ENCODE peak calls at places on chromosomes 13 and 19, in six cellular contexts. One of them, this sample, is unnamed.

GRCh38 chr13:87089391-87089790 is 581.8 kb upstream of the SLITRK5 start:
- DNase-seq in uterus: no peak
- DNase-seq in HCT116: no peak
- DNase-seq in tibial nerve: no peak
- DNase-seq in breast epithelium: no peak
- DNase-seq in gastrocnemius medialis: no peak
- DNase-seq in this sample: peak; percentile 30

GRCh38 chr19:11479470-11480080 is 1.3 kb downstream of the ELAVL3 start:
- DNase-seq in uterus: no peak
- DNase-seq in HCT116: no peak
- DNase-seq in tibial nerve: no peak
- DNase-seq in breast epithelium: no peak
- DNase-seq in gastrocnemius medialis: no peak
- DNase-seq in this sample: no peak

GRCh38 chr19:46372901-46373572 is 26.1 kb downstream of the PPP5C start:
- DNase-seq in uterus: no peak
- DNase-seq in HCT116: no peak
- DNase-seq in tibial nerve: no peak
- DNase-seq in breast epithelium: peak; percentile 52
- DNase-seq in gastrocnemius medialis: no peak
- DNase-seq in this sample: no peak

GRCh38 chr19:42069619-42070293 is at the start of gene GRIK5:
- DNase-seq in uterus: no peak
- DNase-seq in HCT116: no peak
- DNase-seq in tibial nerve: no peak
- DNase-seq in breast epithelium: no peak
- DNase-seq in gastrocnemius medialis: no peak
- DNase-seq in this sample: no peak

GRCh38 chr19:46480409-46480808 is 9.0 kb upstream of the PNMA8A start:
- DNase-seq in uterus: peak; percentile 69
- DNase-seq in HCT116: no peak
- DNase-seq in tibial nerve: no peak
- DNase-seq in breast epithelium: no peak
- DNase-seq in gastrocnemius medialis: no peak
- DNase-seq in this sample: no peak

GRCh38 chr19:47351545-47351944 is 2.4 kb downstream of the DHX34 start:
- DNase-seq in uterus: no peak
- DNase-seq in HCT116: peak; percentile 41
- DNase-seq in tibial nerve: no peak
- DNase-seq in breast epithelium: no peak
- DNase-seq in gastrocnemius medialis: no peak
- DNase-seq in this sample: no peak

GRCh38 chr13:80413611-80414010 is 72.7 kb upstream of the SPRY2 start:
- DNase-seq in uterus: no peak
- DNase-seq in HCT116: no peak
- DNase-seq in tibial nerve: no peak
- DNase-seq in breast epithelium: no peak
- DNase-seq in gastrocnemius medialis: no peak
- DNase-seq in this sample: no peak

GRCh38 chr19:19619849-19620210 is 1.3 kb upstream of the PBX4 start:
- DNase-seq in uterus: no peak
- DNase-seq in HCT116: no peak
- DNase-seq in tibial nerve: no peak
- DNase-seq in breast epithelium: no peak
- DNase-seq in gastrocnemius medialis: no peak
- DNase-seq in this sample: no peak

GRCh38 chr13:86464193-86464592 is 665.0 kb upstream of the SLITRK6 start:
- DNase-seq in uterus: no peak
- DNase-seq in HCT116: no peak
- DNase-seq in tibial nerve: no peak
- DNase-seq in breast epithelium: no peak
- DNase-seq in gastrocnemius medialis: no peak
- DNase-seq in this sample: no peak

GRCh38 chr19:58117841-58118575 is 20.0 kb upstream of the ZSCAN18 start:
- DNase-seq in uterus: no peak
- DNase-seq in HCT116: no peak
- DNase-seq in tibial nerve: no peak
- DNase-seq in breast epithelium: no peak
- DNase-seq in gastrocnemius medialis: no peak
- DNase-seq in this sample: no peak

GRCh38 chr19:30733826-30734550 is 361.8 kb downstream of the ZNF536 start:
- DNase-seq in uterus: peak; percentile 27
- DNase-seq in HCT116: no peak
- DNase-seq in tibial nerve: no peak
- DNase-seq in breast epithelium: no peak
- DNase-seq in gastrocnemius medialis: no peak
- DNase-seq in this sample: no peak

GRCh38 chr13:26019881-26020535 is 31.8 kb downstream of the SHISA2 start:
- DNase-seq in uterus: no peak
- DNase-seq in HCT116: no peak
- DNase-seq in tibial nerve: no peak
- DNase-seq in breast epithelium: no peak
- DNase-seq in gastrocnemius medialis: no peak
- DNase-seq in this sample: no peak

GRCh38 chr13:39601636-39602035 is 1.4 kb downstream of the LHFPL6 start:
- DNase-seq in uterus: no peak
- DNase-seq in HCT116: no peak
- DNase-seq in tibial nerve: no peak
- DNase-seq in breast epithelium: no peak
- DNase-seq in gastrocnemius medialis: no peak
- DNase-seq in this sample: no peak

GRCh38 chr13:39603424-39603947 is 493 bp upstream of the LHFPL6 start:
- DNase-seq in uterus: peak; percentile 39
- DNase-seq in HCT116: no peak
- DNase-seq in tibial nerve: no peak
- DNase-seq in breast epithelium: no peak
- DNase-seq in gastrocnemius medialis: peak; percentile 12
- DNase-seq in this sample: no peak

GRCh38 chr13:39602277-39602613 is 748 bp downstream of the LHFPL6 start:
- DNase-seq in uterus: no peak
- DNase-seq in HCT116: no peak
- DNase-seq in tibial nerve: no peak
- DNase-seq in breast epithelium: no peak
- DNase-seq in gastrocnemius medialis: no peak
- DNase-seq in this sample: no peak

GRCh38 chr13:39604736-39605135 is 1.7 kb upstream of the LHFPL6 start:
- DNase-seq in uterus: no peak
- DNase-seq in HCT116: no peak
- DNase-seq in tibial nerve: no peak
- DNase-seq in breast epithelium: no peak
- DNase-seq in gastrocnemius medialis: no peak
- DNase-seq in this sample: no peak

DNA sequence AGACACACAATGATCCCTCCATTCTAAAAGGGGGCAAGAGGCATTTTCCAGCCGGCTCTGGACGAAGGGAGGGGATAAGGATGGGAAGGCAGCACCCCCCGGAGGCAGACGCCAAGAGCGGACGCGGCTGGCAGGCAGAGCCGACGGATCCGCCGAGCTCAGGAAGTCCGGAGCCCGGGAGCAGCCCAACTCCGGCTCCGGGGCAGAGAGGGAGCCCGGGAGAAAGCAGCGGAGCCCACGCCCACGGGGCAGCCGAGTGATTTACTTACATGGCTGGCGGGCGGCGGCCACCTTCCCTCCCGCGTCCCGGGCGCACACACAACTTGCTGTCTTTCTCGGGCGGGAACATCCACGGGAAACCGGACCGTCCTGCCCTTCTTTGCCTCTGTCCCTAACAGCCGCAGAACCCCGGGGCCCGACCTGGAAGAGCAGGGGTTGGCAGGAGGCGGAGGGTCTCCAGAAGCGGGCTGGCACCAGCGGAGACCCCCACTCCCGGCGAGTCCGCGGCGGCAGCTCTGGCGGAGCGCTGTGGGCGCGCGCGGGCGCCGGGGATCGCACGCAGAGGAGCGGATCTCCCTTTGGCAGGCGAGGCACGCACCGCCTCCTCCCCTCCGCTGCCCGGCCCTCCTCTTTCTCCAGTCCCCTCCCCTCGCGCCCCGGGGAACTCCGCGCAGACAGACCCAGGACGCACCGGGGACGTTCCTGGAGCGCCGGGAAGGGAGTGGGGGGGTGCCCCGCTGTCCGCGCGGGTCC is at the start of gene LHFPL6:
- DNase-seq in uterus: peak; percentile 86
- DNase-seq in HCT116: no peak
- DNase-seq in tibial nerve: peak; percentile 72
- DNase-seq in breast epithelium: peak; percentile 77
- DNase-seq in gastrocnemius medialis: peak; percentile 57
- DNase-seq in this sample: peak; percentile 69
- TF ChIP-seq POLR2A in uterus: peak; percentile 73
- TF ChIP-seq POLR2A in HCT116: no peak
- TF ChIP-seq POLR2A in tibial nerve: peak; percentile 19
- TF ChIP-seq POLR2A in breast epithelium: no peak
- TF ChIP-seq POLR2A in gastrocnemius medialis: peak; percentile 74
- TF ChIP-seq POLR2A in this sample: peak; percentile 77

GRCh38 chr19:1273263-1274041 is 1.9 kb upstream of the FAM174C start:
- DNase-seq in uterus: no peak
- DNase-seq in HCT116: no peak
- DNase-seq in tibial nerve: no peak
- DNase-seq in breast epithelium: no peak
- DNase-seq in gastrocnemius medialis: peak; percentile 87
- DNase-seq in this sample: no peak
- TF ChIP-seq POLR2A in uterus: no peak
- TF ChIP-seq POLR2A in HCT116: no peak
- TF ChIP-seq POLR2A in tibial nerve: no peak
- TF ChIP-seq POLR2A in breast epithelium: no peak
- TF ChIP-seq POLR2A in gastrocnemius medialis: peak; percentile 33
- TF ChIP-seq POLR2A in this sample: no peak

GRCh38 chr13:48621056-48621455 is 32.7 kb upstream of the CYSLTR2 start:
- DNase-seq in uterus: no peak
- DNase-seq in HCT116: no peak
- DNase-seq in tibial nerve: no peak
- DNase-seq in breast epithelium: no peak
- DNase-seq in gastrocnemius medialis: no peak
- DNase-seq in this sample: no peak
- TF ChIP-seq POLR2A in uterus: no peak
- TF ChIP-seq POLR2A in HCT116: no peak
- TF ChIP-seq POLR2A in tibial nerve: no peak
- TF ChIP-seq POLR2A in breast epithelium: no peak
- TF ChIP-seq POLR2A in gastrocnemius medialis: no peak
- TF ChIP-seq POLR2A in this sample: no peak

DNA sequence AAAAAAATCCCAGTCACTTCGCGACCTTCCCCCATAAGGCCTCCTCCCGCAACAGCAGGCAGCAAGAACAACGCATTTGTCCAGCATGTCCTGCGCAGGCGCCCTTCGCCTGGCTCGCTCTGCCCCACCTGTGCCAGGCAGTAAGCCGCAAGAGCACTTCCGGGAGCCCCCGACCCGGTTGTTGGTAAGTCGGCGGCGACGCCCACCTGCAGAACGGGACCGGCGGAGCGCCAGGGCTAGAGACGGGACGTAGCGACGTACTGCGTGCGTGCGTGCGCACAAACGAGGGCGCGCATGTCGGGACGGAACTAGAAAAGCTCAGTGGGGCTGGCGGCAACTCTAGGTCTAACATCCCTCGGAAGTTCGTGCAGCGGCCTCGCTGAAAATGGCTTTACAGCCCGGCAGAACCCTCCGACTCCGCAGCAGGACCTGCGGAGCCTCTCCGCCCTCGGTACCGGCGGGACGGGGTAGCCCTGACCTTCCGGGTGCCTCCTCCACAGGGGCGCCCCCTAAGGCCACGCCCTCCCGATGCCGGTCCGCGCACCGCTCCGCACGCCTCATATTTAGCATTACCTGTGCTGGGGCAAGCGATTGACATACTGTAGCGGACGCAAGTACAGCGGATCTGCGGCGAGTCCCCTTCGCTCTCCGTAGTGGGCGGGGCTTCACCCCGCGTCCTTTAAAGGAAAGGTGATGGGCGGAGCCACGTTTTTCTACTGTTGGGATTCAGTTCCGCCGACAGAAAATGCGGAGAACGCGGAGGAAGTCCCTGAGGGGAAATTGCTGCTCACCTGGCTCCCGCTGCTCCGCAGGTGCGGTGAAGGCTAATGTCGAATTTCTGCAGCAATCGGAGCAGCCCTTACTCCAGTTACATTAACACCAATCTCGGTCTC is at the start of gene MTIF3:
- DNase-seq in uterus: peak; percentile 94
- DNase-seq in HCT116: peak; percentile 95
- DNase-seq in tibial nerve: peak; percentile 89
- DNase-seq in breast epithelium: peak; percentile 94
- DNase-seq in gastrocnemius medialis: peak; percentile 96
- DNase-seq in this sample: peak; percentile 62
- TF ChIP-seq POLR2A in uterus: peak; percentile 61
- TF ChIP-seq POLR2A in HCT116: peak; percentile 88
- TF ChIP-seq POLR2A in tibial nerve: peak; percentile 49
- TF ChIP-seq POLR2A in breast epithelium: peak; percentile 55
- TF ChIP-seq POLR2A in gastrocnemius medialis: peak; percentile 60
- TF ChIP-seq POLR2A in this sample: peak; percentile 56

GRCh38 chr19:35716735-35716984 is 1.1 kb upstream of the KMT2B start:
- DNase-seq in uterus: no peak
- DNase-seq in HCT116: no peak
- DNase-seq in tibial nerve: no peak
- DNase-seq in breast epithelium: no peak
- DNase-seq in gastrocnemius medialis: no peak
- DNase-seq in this sample: no peak

GRCh38 chr19:35717665-35718344 is at the start of gene KMT2B:
- DNase-seq in uterus: peak; percentile 95
- DNase-seq in HCT116: no peak
- DNase-seq in tibial nerve: no peak
- DNase-seq in breast epithelium: no peak
- DNase-seq in gastrocnemius medialis: peak; percentile 95
- DNase-seq in this sample: peak; percentile 100

GRCh38 chr19:35715981-35716734 is 1.6 kb upstream of the KMT2B start:
- DNase-seq in uterus: peak; percentile 68
- DNase-seq in HCT116: no peak
- DNase-seq in tibial nerve: no peak
- DNase-seq in breast epithelium: peak; percentile 70
- DNase-seq in gastrocnemius medialis: no peak
- DNase-seq in this sample: peak; percentile 57

GRCh38 chr19:35718345-35719041 is 690 bp downstream of the KMT2B start:
- DNase-seq in uterus: peak; percentile 52
- DNase-seq in HCT116: no peak
- DNase-seq in tibial nerve: no peak
- DNase-seq in breast epithelium: no peak
- DNase-seq in gastrocnemius medialis: no peak
- DNase-seq in this sample: peak; percentile 67

GRCh38 chr19:35716985-35717664 is 678 bp upstream of the KMT2B start:
- DNase-seq in uterus: peak; percentile 87
- DNase-seq in HCT116: peak; percentile 88
- DNase-seq in tibial nerve: peak; percentile 92
- DNase-seq in breast epithelium: peak; percentile 93
- DNase-seq in gastrocnemius medialis: peak; percentile 82
- DNase-seq in this sample: peak; percentile 99
- TF ChIP-seq POLR2A in uterus: peak; percentile 34
- TF ChIP-seq POLR2A in HCT116: no peak
- TF ChIP-seq POLR2A in tibial nerve: no peak
- TF ChIP-seq POLR2A in breast epithelium: no peak
- TF ChIP-seq POLR2A in gastrocnemius medialis: peak; percentile 48
- TF ChIP-seq POLR2A in this sample: peak; percentile 43

This sample was measured in H54.